ENCODE peak calls at places on chromosome 13, in five cellular contexts. V, J, P, O and T are unnamed samples.

GRCh38 chr13:97257800-97258799 is 36.0 kb downstream of the MBNL2 start:
- DNase-seq in J (peak), O (no peak), P (no peak), V (peak), T (no peak)

GRCh38 chr13:86510792-86511191 is 711.6 kb upstream of the SLITRK6 start:
- DNase-seq in V (no peak), P (no peak), O (no peak), J (no peak), T (no peak)

GRCh38 chr13:42424182-42424581 is 149.8 kb upstream of the TNFSF11 start:
- DNase-seq in J (no peak), V (no peak), P (no peak), O (no peak), T (no peak)

GRCh38 chr13:96540656-96541055 is 450.7 kb downstream of the HS6ST3 start:
- DNase-seq in J (no peak), O (no peak), P (no peak), V (no peak), T (no peak)

GRCh38 chr13:39038569-39038898 is 278 bp downstream of the NHLRC3 start:
- DNase-seq in J (peak), P (no peak), V (no peak), O (no peak), T (no peak)

GRCh38 chr13:97160421-97160820 is 61.7 kb upstream of the MBNL2 start:
- DNase-seq in O (no peak), J (no peak), P (no peak), V (no peak), T (no peak)

GRCh38 chr13:36130542-36131214 is 504 bp downstream of the DCLK1 start:
- DNase-seq in J (peak), V (no peak), O (no peak), P (peak), T (no peak)

GRCh38 chr13:114099191-114099590 is 33.2 kb downstream of the RASA3 start:
- DNase-seq in P (peak), J (peak), O (peak), V (peak), T (no peak)

GRCh38 chr13:33679658-33680012 is 138.3 kb upstream of the RFC3 start:
- DNase-seq in V (no peak), O (no peak), J (no peak), P (no peak), T (no peak)

GRCh38 chr13:98363326-98363725 is 186.3 kb upstream of the RNF113B start:
- DNase-seq in O (no peak), P (no peak), J (no peak), V (no peak), T (no peak)

GRCh38 chr13:102400619-102401125 is 1.2 kb downstream of the FGF14 start:
- DNase-seq in O (no peak), J (peak), P (no peak), V (no peak), T (no peak)

GRCh38 chr13:78520425-78520824 is 82.9 kb downstream of the POU4F1 start:
- DNase-seq in P (no peak), J (no peak), O (no peak), V (no peak), T (no peak)